ENCODE peak calls at places on chromosomes 3 and 15, in eight cellular contexts. L is psoas muscle, S is adrenal gland, F is heart left ventricle, I is pancreas, G is body of pancreas, Q is tibial artery, M is GM23248. W is an unnamed sample. For H3K27me3, the result is how much of the 10 kb centered on the place peaks cover.

GRCh38 chr3:42730294-42730693 is 27.7 kb upstream of the HHATL start:
- DNase-seq in L (no peak), S (no peak), F (peak), I (no peak), G (no peak), Q (no peak), M (no peak), W (no peak)

GRCh38 chr3:32246079-32246675 is 7.7 kb downstream of the CMTM8 start:
- DNase-seq in L (no peak), S (no peak), F (no peak), I (no peak), G (peak), Q (no peak), M (no peak), W (no peak)

GRCh38 chr3:33746412-33747116 is 28.5 kb upstream of the CLASP2 start:
- DNase-seq in L (no peak), S (no peak), F (no peak), I (no peak), G (no peak), Q (no peak), M (no peak), W (no peak)

GRCh38 chr3:117010316-117010715 is 300.7 kb downstream of the TUSC7 start:
- DNase-seq in L (no peak), S (no peak), F (no peak), I (no peak), G (no peak), Q (no peak), M (no peak), W (no peak)

GRCh38 chr3:11705049-11705448 is 61.3 kb upstream of the VGLL4 start:
- DNase-seq in L (no peak), S (no peak), F (no peak), I (no peak), G (no peak), Q (no peak), M (no peak), W (no peak)

GRCh38 chr15:57387644-57388076 is 11.4 kb downstream of the CGNL1 start:
- DNase-seq in L (no peak), S (no peak), F (no peak), I (no peak), G (no peak), Q (no peak), M (no peak), W (no peak)

GRCh38 chr3:44554626-44555592 is at the start of gene ZKSCAN7:
- DNase-seq in L (peak), S (peak), F (peak), I (peak), G (peak), Q (peak), M (peak), W (peak)

GRCh38 chr3:66303556-66303955 is 82.8 kb downstream of the SLC25A26 start:
- DNase-seq in L (no peak), S (no peak), F (no peak), I (no peak), G (no peak), Q (no peak), M (no peak), W (no peak)

GRCh38 chr15:43912991-43913927 is 86.5 kb downstream of the WDR76 start:
- DNase-seq in L (no peak), S (peak), F (no peak), I (no peak), G (no peak), Q (peak), M (peak), W (peak)

GRCh38 chr15:26661727-26662126 is 111.1 kb downstream of the GABRB3 start:
- DNase-seq in L (no peak), S (no peak), F (no peak), I (no peak), G (no peak), Q (no peak), M (no peak), W (no peak)

GRCh38 chr3:61110576-61110975 is 140.7 kb downstream of the FHIT start:
- DNase-seq in L (no peak), S (no peak), F (no peak), I (no peak), G (no peak), Q (no peak), M (no peak), W (no peak)

GRCh38 chr3:120909602-120909878 is 1.5 kb downstream of the STXBP5L start:
- DNase-seq in L (no peak), S (no peak), F (no peak), I (no peak), G (no peak), Q (no peak), M (no peak), W (no peak)
- H3K4me3 ChIP-seq in L (no peak), S (no peak), F (no peak), I (peak), G (no peak), Q (peak), M (no peak), W (no peak)

GRCh38 chr15:70141376-70142071 is 43.8 kb upstream of the TLE3 start:
- DNase-seq in L (no peak), S (no peak), F (no peak), I (no peak), G (no peak), Q (no peak), M (no peak), W (no peak)

GRCh38 chr15:70142072-70142321 is 44.3 kb upstream of the TLE3 start:
- DNase-seq in L (no peak), S (no peak), F (no peak), I (no peak), G (no peak), Q (no peak), M (no peak), W (no peak)

GRCh38 chr15:70140543-70141375 is 43.0 kb upstream of the TLE3 start:
- DNase-seq in L (no peak), S (peak), F (no peak), I (peak), G (peak), Q (no peak), M (peak), W (peak)

GRCh38 chr15:70140031-70140542 is 42.4 kb upstream of the TLE3 start:
- DNase-seq in L (no peak), S (no peak), F (no peak), I (no peak), G (no peak), Q (no peak), M (no peak), W (no peak)

DNA sequence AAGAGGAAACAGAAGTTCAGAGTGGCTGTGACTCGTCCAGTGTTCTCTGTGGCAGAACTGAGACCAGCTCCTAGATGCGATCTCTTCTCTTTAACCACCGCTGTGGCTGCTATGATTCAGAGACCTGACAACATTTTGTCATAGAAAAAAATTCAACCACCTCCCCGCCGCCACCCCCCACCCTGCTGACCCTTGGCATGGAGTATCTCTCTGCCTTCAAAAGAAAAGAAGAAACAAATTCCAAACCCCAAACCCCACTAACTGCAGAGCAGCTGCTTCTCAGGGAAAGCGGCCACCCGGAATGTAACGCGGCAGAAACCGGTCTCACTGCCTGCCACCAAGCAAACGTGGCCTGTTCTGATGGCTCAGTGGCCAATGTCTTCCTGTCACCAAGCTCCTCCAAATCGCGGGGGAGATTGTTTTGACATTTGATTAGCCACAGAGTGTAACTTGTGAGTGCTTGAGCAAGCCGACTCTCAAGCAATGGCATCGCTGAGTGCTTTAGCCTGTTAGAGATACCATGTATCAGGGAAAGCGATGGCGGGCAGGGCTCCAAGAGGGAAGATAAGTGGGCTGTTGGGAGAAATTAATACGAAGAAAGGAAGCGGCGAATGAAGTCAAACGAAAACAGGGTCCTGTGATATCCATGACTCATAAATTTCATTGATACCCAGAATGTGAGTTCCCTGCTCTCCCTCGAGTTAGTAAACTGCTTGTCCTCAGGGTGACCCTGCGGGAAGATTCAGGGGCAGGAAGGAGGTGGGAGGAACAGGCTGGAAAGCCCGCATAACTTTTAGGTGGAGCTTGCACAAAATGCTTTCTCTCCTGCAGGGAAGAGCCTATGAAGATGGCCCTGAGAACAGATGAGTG is 44.8 kb upstream of the TLE3 start:
- DNase-seq in L (no peak), S (peak), F (no peak), I (no peak), G (peak), Q (no peak), M (peak), W (peak)
- H3K27me3 ChIP-seq in L (under half), S (under half), F (under half), I (under half), G (under half), Q (under half), M (under half), W (under half)

DNA sequence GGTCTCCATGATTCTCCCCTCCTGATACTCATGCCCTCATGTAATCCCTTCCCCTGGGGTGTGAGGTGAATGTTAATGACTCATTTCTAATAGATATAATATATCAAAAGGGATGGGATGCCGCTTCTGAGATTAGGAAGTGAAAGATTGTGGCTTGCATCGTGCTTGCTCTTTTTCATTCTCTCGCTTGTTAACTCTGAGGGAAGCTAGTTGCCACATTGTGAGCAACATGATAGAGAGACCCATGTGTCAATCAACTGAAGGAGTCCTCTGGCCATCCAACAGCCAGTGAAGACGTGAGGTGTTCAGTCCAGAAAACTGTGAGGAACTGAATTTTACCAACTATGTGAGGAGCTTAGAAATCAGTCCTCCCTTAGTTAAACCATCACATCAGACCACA is 28.9 kb upstream of the DRD3 start:
- DNase-seq in L (no peak), S (no peak), F (no peak), I (no peak), G (no peak), Q (no peak), M (no peak), W (no peak)
- H3K27ac ChIP-seq in L (no peak), S (no peak), F (no peak), I (no peak), G (no peak), Q (no peak), M (no peak), W (no peak)

DNA sequence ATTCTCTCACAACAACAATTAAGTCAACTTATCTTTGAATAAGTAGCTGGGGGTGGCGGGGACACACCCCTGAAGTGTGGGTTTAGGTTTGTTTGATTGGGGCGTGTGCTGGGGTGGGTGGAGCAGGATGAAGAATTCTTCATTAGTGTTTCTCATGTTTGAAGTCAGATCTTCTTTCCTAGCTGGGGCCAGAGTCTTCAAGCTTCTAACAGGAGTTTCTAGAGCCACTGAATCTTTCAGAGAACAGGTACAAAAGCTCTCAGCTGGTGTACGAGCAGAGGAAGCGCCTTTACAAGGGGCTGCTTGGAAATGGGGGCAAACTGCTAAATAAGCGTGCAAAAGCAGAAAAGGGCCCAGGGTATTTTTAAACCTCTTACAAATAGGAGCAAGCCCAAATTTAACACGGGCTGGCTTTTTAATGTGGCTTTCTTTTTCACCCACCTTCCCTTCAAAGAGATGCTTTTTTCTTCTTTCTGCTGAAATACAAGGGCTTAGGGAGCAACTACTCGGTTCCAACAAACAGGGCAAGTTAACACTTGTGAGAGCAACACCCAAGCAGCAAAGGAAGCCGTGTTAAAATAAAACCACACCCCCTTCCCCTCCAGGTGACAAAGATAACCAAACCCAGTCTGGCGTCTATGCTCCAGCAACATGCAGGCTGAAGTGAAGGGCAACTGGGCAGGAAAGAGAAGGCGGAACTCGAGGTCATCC is 86.9 kb upstream of the RASGRP1 start:
- DNase-seq in L (no peak), S (no peak), F (no peak), I (no peak), G (no peak), Q (no peak), M (no peak), W (no peak)
- H3K4me3 ChIP-seq in L (no peak), S (no peak), F (no peak), I (no peak), G (no peak), Q (no peak), M (no peak), W (no peak)

GRCh38 chr15:52760562-52760961 is 29.6 kb downstream of the ONECUT1 start:
- DNase-seq in L (no peak), S (no peak), F (no peak), I (no peak), G (no peak), Q (no peak), M (no peak), W (no peak)

GRCh38 chr15:52762621-52763020 is 27.5 kb downstream of the ONECUT1 start:
- DNase-seq in L (no peak), S (no peak), F (no peak), I (no peak), G (no peak), Q (no peak), M (no peak), W (no peak)

GRCh38 chr15:52764731-52765130 is 25.4 kb downstream of the ONECUT1 start:
- DNase-seq in L (no peak), S (no peak), F (no peak), I (no peak), G (no peak), Q (no peak), M (no peak), W (no peak)

GRCh38 chr15:52765779-52766178 is 24.4 kb downstream of the ONECUT1 start:
- DNase-seq in L (no peak), S (no peak), F (no peak), I (no peak), G (peak), Q (no peak), M (peak), W (peak)

GRCh38 chr15:52759969-52760368 is 30.2 kb downstream of the ONECUT1 start:
- DNase-seq in L (no peak), S (no peak), F (no peak), I (no peak), G (no peak), Q (no peak), M (no peak), W (no peak)
- H3K27me3 ChIP-seq in L (under half), S (under half), F (under half), I (under half), G (under half), Q (under half), M (under half), W (under half)

DNA sequence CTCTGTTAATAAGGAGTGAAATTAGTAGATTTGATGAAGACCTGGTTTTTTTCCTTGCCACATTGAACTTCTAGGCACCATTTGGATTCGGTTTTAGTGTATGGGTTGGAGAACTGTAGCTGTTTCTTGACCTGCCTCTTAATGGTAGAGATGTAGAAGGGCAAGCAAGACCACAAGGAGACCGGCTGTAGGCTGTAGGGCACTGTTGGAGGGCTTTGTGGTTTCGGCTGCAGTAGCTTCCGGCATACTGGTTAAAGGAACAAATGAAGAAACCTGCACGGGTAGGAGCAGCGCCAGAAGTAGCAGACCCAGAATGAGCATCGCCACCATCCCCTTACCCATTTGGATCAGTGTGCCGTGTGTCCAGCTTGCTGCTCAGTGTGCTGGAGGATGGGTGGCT is 7.9 kb downstream of the PCLAF start:
- DNase-seq in L (no peak), S (no peak), F (no peak), I (no peak), G (no peak), Q (no peak), M (no peak), W (no peak)
- H3K27ac ChIP-seq in L (no peak), S (no peak), F (no peak), I (no peak), G (no peak), Q (no peak), M (no peak), W (no peak)

GRCh38 chr15:64856429-64857145 is 14.9 kb downstream of the PLEKHO2 start:
- DNase-seq in L (no peak), S (peak), F (peak), I (peak), G (peak), Q (peak), M (peak), W (no peak)
- H3K4me3 ChIP-seq in L (no peak), S (no peak), F (no peak), I (no peak), G (no peak), Q (no peak), M (no peak), W (no peak)

DNA sequence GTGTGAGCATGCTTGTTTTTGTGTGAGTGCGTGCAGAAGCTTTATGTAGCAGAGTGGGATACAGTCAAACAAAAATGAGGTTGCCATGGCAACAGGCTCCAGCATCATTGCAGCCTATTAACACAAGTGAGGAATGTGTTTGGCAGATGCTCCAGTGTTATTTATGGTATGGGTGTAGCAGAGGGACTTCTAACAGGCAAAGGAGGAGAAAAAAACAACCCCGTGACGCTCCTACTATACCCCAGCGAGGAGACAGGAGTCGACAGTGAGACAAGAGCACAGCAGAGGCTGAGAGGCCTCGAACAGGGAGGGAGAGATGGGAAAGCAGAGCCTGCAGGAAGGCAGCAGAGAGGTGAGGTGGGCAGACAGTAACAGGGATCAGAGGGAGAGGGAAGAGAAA is 4.9 kb downstream of the ADCY5 start:
- DNase-seq in L (no peak), S (no peak), F (no peak), I (no peak), G (no peak), Q (no peak), M (peak), W (no peak)
- H3K27me3 ChIP-seq in L (under half), S (under half), F (under half), I (under half), G (under half), Q (under half), M (under half), W (half or more)

DNA sequence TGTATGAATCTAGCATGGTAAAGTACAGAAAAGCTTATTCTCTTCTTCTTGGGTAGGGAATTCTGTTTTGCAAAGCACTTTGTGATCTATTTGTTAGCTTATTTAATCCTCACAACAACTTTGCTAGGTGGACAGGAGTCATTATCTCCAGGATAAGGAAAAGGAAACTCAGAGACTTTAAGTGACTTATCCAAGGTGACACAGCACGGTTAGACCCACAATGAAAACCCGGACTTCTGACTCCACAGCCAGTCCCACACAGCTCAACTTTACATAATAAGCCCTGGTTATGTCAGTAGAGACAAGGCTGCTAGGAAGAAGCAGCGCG is 384 bp upstream of the NDUFB4 start:
- DNase-seq in L (no peak), S (no peak), F (no peak), I (no peak), G (no peak), Q (no peak), M (no peak), W (no peak)
- H3K27ac ChIP-seq in L (peak), S (peak), F (peak), I (peak), G (peak), Q (peak), M (no peak), W (no peak)

GRCh38 chr3:168973206-168973605 is 690.3 kb downstream of the MECOM start:
- DNase-seq in L (no peak), S (no peak), F (no peak), I (no peak), G (no peak), Q (no peak), M (peak), W (no peak)
- H3K4me3 ChIP-seq in L (no peak), S (no peak), F (no peak), I (no peak), G (no peak), Q (no peak), M (no peak), W (no peak)

W was measured in brain microvascular endothelial cell.